ENCODE peak calls at places on chromosomes 7 and 10, in eight cellular contexts. W, I, U, P, T, S, H and F are unnamed samples.

GRCh38 chr7:20839196-20839735 is 52.6 kb upstream of the SP8 start:
- DNase-seq in P (no peak), T (no peak), I (no peak), H (no peak), U (no peak), W (no peak), S (no peak), F (no peak)

GRCh38 chr7:55405856-55406541 is 40.9 kb downstream of the LANCL2 start:
- DNase-seq in U (no peak), S (no peak), H (no peak), P (no peak), I (no peak), W (no peak), T (no peak), F (no peak)

GRCh38 chr7:155349601-155350331 is 52.1 kb downstream of the INSIG1 start:
- DNase-seq in H (peak; percentile 34), I (no peak), W (peak; percentile 68), P (no peak), T (peak; percentile 76), U (peak; percentile 53), S (no peak), F (no peak)

GRCh38 chr7:4806983-4807625 is 31.7 kb downstream of the AP5Z1 start:
- DNase-seq in H (no peak), I (no peak), W (no peak), U (no peak), S (no peak), T (no peak), P (no peak), F (no peak)

GRCh38 chr7:70380315-70381027 is 751.5 kb upstream of the GALNT17 start:
- DNase-seq in P (no peak), W (no peak), T (no peak), H (no peak), U (peak; percentile 77), S (no peak), I (no peak), F (no peak)

GRCh38 chr10:80137031-80137712 is 4.6 kb downstream of the PLAC9 start:
- DNase-seq in H (peak; percentile 11), I (no peak), W (no peak), S (peak; percentile 41), T (no peak), U (no peak), P (no peak), F (peak; percentile 45)

GRCh38 chr10:114698271-114699185 is 40.5 kb upstream of the ABLIM1 start:
- DNase-seq in T (no peak), S (no peak), P (no peak), I (no peak), U (no peak), W (no peak), H (no peak), F (no peak)

GRCh38 chr7:43700059-43700501 is 29.2 kb downstream of the COA1 start:
- DNase-seq in S (peak; percentile 43), W (no peak), T (no peak), I (no peak), H (peak; percentile 26), P (no peak), U (no peak), F (no peak)

GRCh38 chr10:62454696-62455451 is 80.7 kb downstream of the ZNF365 start:
- DNase-seq in P (peak; percentile 33), U (peak; percentile 72), T (no peak), S (no peak), I (no peak), W (no peak), H (no peak), F (no peak)

GRCh38 chr10:132140167-132140925 is 46.4 kb upstream of the DPYSL4 start:
- DNase-seq in H (no peak), S (no peak), U (peak; percentile 51), I (no peak), P (no peak), W (peak; percentile 57), T (no peak), F (no peak)

GRCh38 chr10:78552261-78552811 is 516.4 kb upstream of the ZMIZ1 start:
- DNase-seq in T (peak; percentile 60), W (no peak), I (peak; percentile 15), P (peak; percentile 37), H (no peak), S (peak; percentile 27), U (peak; percentile 91), F (peak; percentile 25)

GRCh38 chr7:127943541-127944521 is 87.4 kb downstream of the LRRC4 start:
- DNase-seq in I (no peak), P (no peak), T (no peak), U (no peak), S (no peak), W (no peak), H (peak; percentile 32), F (no peak)

GRCh38 chr10:31646519-31646918 is 282.1 kb downstream of the ARHGAP12 start:
- DNase-seq in S (no peak), I (no peak), H (no peak), P (no peak), W (no peak), U (no peak), T (no peak), F (no peak)

GRCh38 chr7:127251048-127251451 is 1.7 kb downstream of the GRM8 start:
- DNase-seq in U (no peak), S (no peak), H (peak; percentile 32), P (no peak), W (no peak), T (peak; percentile 52), I (no peak), F (no peak)

GRCh38 chr10:46297406-46298204 is 10.8 kb downstream of the ANTXRL start:
- DNase-seq in T (no peak), W (peak; percentile 3), I (no peak), S (no peak), H (no peak), U (peak; percentile 23), P (no peak), F (no peak)

GRCh38 chr7:33876600-33877274 is 28.6 kb upstream of the BMPER start:
- DNase-seq in W (no peak), S (no peak), H (no peak), T (no peak), U (no peak), P (no peak), I (no peak), F (no peak)

GRCh38 chr7:74057987-74058386 is 25.6 kb upstream of the LIMK1 start:
- DNase-seq in H (no peak), I (no peak), S (no peak), T (no peak), W (no peak), U (no peak), P (no peak), F (no peak)

GRCh38 chr10:79375321-79376077 is 28.2 kb downstream of the PPIF start:
- DNase-seq in W (no peak), P (no peak), T (no peak), U (peak; percentile 61), S (no peak), I (no peak), H (no peak), F (no peak)

GRCh38 chr7:82284936-82285519 is 158.5 kb downstream of the CACNA2D1 start:
- DNase-seq in H (no peak), I (no peak), W (no peak), T (peak; percentile 74), U (no peak), P (no peak), S (no peak), F (no peak)

DNA sequence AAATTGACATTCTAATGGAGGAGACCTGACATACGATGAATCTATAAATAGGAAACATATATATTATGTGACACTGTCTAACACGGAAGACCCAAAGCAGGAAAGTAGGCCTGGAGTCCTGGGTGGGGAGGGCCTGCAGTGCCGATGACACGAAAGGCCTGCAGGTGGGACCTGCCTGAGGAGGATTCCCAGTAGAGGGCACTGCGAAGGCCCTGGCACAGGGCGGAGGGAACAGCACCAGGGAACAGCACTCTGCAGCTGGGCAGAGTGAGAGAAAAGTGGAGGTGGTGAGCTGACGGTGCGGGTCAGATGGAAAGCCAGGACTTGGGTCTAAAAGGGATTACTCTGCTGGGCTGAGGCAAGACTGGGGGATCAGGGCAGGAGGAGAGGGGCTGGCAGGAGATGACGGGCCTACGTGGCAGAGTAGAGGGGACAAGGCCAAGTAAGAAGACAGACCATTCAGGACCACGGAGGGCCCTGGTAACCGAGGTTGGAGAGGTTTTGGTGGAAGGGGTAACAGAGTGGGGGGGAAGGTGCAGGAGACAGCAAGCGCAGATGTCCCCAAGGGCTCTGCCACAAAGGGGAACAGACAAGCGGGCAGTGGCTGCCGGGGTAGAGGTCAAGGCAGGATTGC is 8.1 kb downstream of the ZNF746 start:
- DNase-seq in P (no peak), U (no peak), I (no peak), S (no peak), W (no peak), H (peak; percentile 17), T (peak; percentile 78), F (no peak)
- TF ChIP-seq CTCF in P (no peak), U (no peak), I (peak; percentile 21), S (no peak), W (peak; percentile 8), H (peak; percentile 34), T (peak; percentile 69), F (peak; percentile 17)

GRCh38 chr7:131330299-131330698 is 2.6 kb downstream of the MKLN1 start:
- DNase-seq in P (no peak), T (no peak), S (no peak), H (no peak), W (no peak), I (no peak), U (no peak), F (no peak)
- H3K4me3 ChIP-seq in P (no peak overlapping the region), T (peak overlapping the region; percentile 95), S (no peak overlapping the region), H (no peak overlapping the region), W (peak overlapping the region; percentile 71), I (no peak overlapping the region), U (no peak overlapping the region), F (no peak overlapping the region)

DNA sequence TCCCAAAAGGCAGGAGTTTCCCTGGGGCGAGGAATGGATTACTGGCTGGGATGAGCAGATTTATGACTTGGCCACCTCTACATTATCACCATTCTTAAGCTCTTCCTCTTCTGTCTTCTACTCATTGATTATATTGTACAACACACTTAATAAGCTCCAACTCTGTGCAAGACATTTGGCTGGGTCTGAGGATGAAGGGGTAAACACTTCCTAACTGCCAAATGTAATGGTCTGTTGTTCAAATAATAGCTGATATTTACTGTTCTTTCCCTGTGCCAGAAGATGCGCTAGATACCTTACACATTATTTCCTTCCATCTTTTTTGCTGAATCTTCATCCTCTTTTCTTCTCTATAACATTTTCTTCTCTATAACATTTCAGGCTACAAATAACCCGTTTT is 11.6 kb downstream of the OR6V1 start:
- DNase-seq in P (no peak), W (no peak), I (no peak), S (no peak), T (no peak), H (no peak), U (no peak), F (no peak)
- TF ChIP-seq CTCF in P (no peak), W (no peak), I (no peak), S (no peak), T (no peak), H (no peak), U (no peak), F (no peak)

DNA sequence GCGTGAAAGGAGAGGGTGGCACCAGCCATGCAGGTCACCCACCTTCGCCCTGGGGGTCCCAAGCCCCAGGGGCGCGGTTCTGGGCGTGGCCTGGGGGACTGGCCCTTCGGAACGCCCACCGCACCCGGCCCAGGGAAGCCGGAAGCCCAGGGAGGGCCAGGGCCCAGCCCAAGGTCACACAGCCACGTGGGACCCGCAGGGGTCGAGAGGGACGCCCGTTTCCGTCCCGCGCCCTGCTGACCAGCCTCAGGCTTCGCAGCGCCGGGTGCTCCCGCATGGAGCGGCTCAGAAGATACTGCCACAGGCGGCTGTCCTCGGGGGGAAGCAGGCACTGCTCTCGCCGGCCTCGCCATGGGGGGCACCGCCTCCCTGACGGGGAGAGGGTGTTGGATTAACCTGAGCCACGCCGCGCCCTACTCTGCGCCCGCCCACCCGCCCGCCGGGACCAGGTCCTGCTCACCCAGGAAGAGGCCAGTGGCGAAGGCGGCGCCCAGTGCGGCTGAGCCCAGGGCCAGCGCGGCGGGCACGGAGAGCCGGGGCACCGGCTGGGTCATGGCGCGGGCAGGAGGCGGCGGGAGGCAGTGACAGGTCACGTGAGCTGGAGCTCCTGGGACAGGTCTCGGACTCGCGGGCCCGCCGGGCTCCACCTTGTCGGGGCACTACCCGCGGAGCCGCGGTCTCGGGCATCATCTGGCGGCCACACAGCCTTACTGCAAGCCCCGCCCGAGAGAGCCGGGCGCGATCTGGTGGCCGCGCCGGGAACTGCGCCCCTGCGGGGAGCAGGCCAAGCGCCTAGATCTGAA is at the start of gene COMTD1:
- DNase-seq in H (peak; percentile 95), W (peak; percentile 98), T (peak; percentile 99), U (peak; percentile 95), I (peak; percentile 95), S (peak; percentile 57), P (no peak), F (no peak)
- H3K4me3 ChIP-seq in H (peak within 1 kb of the TSS; percentile 52), W (peak within 1 kb of the TSS; percentile 94), T (peak within 1 kb of the TSS; percentile 80), U (peak within 1 kb of the TSS; percentile 64), I (peak within 1 kb of the TSS; percentile 68), S (peak within 1 kb of the TSS; percentile 66), P (peak within 1 kb of the TSS; percentile 71), F (peak within 1 kb of the TSS; percentile 61)